ENCODE peak calls at places on chromosome 4, in four cellular contexts. B is endothelial cell of umbilical vein, Q is fibroblast of lung, I is upper lobe of right lung. R is an unnamed sample.

GRCh38 chr4:94564252-94564651 is 112.5 kb downstream of the PDLIM5 start:
- DNase-seq in B (no peak), I (no peak), Q (no peak), R (no peak)

GRCh38 chr4:10256203-10256602 is 139.6 kb upstream of the WDR1 start:
- DNase-seq in B (no peak), Q (no peak), I (no peak), R (no peak)

GRCh38 chr4:85499573-85499972 is 24.6 kb downstream of the ARHGAP24 start:
- DNase-seq in Q (no peak), B (no peak), I (no peak), R (no peak)

GRCh38 chr4:154485127-154485773 is 6.3 kb downstream of the DCHS2 start:
- DNase-seq in B (no peak), I (no peak), Q (no peak), R (no peak)

GRCh38 chr4:113884655-113885054 is 94.8 kb downstream of the ARSJ start:
- DNase-seq in Q (no peak), B (no peak), I (no peak), R (no peak)

GRCh38 chr4:26325191-26325590 is 4.4 kb downstream of the RBPJ start:
- DNase-seq in B (no peak), Q (peak), I (no peak), R (peak)

GRCh38 chr4:182584016-182584415 is 333.2 kb downstream of the DCTD start:
- DNase-seq in B (no peak), I (no peak), Q (no peak), R (no peak)

GRCh38 chr4:140255467-140255866 is 101.5 kb upstream of the MAML3 start:
- DNase-seq in B (peak), Q (peak), I (no peak), R (no peak)

GRCh38 chr4:102091656-102092055 is 253.6 kb downstream of the SLC39A8 start:
- DNase-seq in I (no peak), B (no peak), Q (no peak), R (no peak)

GRCh38 chr4:156322592-156322991 is 368.9 kb upstream of the CTSO start:
- DNase-seq in I (no peak), Q (peak), B (no peak), R (peak)

GRCh38 chr4:144355809-144356757 is 215.6 kb upstream of the GYPA start:
- DNase-seq in I (no peak), Q (peak), B (peak), R (peak)

GRCh38 chr4:124111922-124112321 is 600.6 kb downstream of the ANKRD50 start:
- DNase-seq in B (peak), I (no peak), Q (peak), R (peak)

GRCh38 chr4:21948347-21949072 is at the start of gene KCNIP4:
- DNase-seq in B (no peak), I (peak), Q (peak), R (peak)

GRCh38 chr4:33837043-33837442 is 2407.3 kb downstream of the ARAP2 start:
- DNase-seq in Q (peak), I (no peak), B (peak), R (no peak)

GRCh38 chr4:17490575-17491059 is 21.3 kb downstream of the QDPR start:
- DNase-seq in Q (no peak), B (peak), I (no peak), R (no peak)

GRCh38 chr4:153576443-153576774 is 107.7 kb upstream of the TLR2 start:
- DNase-seq in Q (no peak), B (no peak), I (no peak), R (no peak)

GRCh38 chr4:80183196-80184052 is 13.9 kb upstream of the PRDM8 start:
- DNase-seq in B (no peak), I (peak), Q (no peak), R (no peak)

GRCh38 chr4:8283631-8284121 is 14.1 kb downstream of the HTRA3 start:
- DNase-seq in Q (no peak), B (no peak), I (no peak), R (no peak)

GRCh38 chr4:15373363-15373762 is 54.5 kb upstream of the C1QTNF7 start:
- DNase-seq in B (no peak), I (no peak), Q (peak), R (no peak)

GRCh38 chr4:138297743-138298405 is 55.7 kb upstream of the SLC7A11 start:
- DNase-seq in B (no peak), Q (peak), I (no peak), R (no peak)

GRCh38 chr4:24816797-24817196 is 21.4 kb downstream of the SOD3 start:
- DNase-seq in I (no peak), Q (no peak), B (no peak), R (no peak)

GRCh38 chr4:26763649-26764048 is 97.0 kb upstream of the STIM2 start:
- DNase-seq in B (no peak), I (no peak), Q (no peak), R (no peak)

GRCh38 chr4:147157860-147158701 is 212.4 kb upstream of the TTC29 start:
- DNase-seq in I (peak), Q (peak), B (peak), R (peak)

GRCh38 chr4:70979445-70980008 is 13.9 kb upstream of the DCK start:
- DNase-seq in B (peak), Q (no peak), I (no peak), R (no peak)

GRCh38 chr4:132169660-132170059 is 979.4 kb upstream of the PCDH10 start:
- DNase-seq in B (no peak), I (no peak), Q (no peak), R (no peak)

GRCh38 chr4:36273276-36273675 is 8.1 kb upstream of the DTHD1 start:
- DNase-seq in I (no peak), Q (no peak), B (no peak), R (no peak)

GRCh38 chr4:123397276-123398150 is 918 bp downstream of the SPRY1 start:
- DNase-seq in Q (peak), B (peak), I (peak), R (peak)

GRCh38 chr4:104815593-104816156 is 321.0 kb upstream of the CXXC4 start:
- DNase-seq in Q (no peak), B (no peak), I (no peak), R (no peak)

GRCh38 chr4:73222466-73223257 is 35.9 kb downstream of the ANKRD17 start:
- DNase-seq in B (peak), Q (peak), I (no peak), R (peak)

GRCh38 chr4:158810487-158811215 is 41.8 kb downstream of the FNIP2 start:
- DNase-seq in Q (peak), I (no peak), B (peak), R (peak)

GRCh38 chr4:145293658-145294057 is 113.3 kb upstream of the OTUD4 start:
- DNase-seq in Q (no peak), I (no peak), B (no peak), R (no peak)

GRCh38 chr4:165709973-165710526 is 163.0 kb upstream of the TLL1 start:
- DNase-seq in I (no peak), B (no peak), Q (no peak), R (no peak)

GRCh38 chr4:86940176-86940575 is 5.4 kb downstream of the AFF1 start:
- DNase-seq in B (peak), I (no peak), Q (no peak), R (no peak)

GRCh38 chr4:108906006-108906405 is 143.2 kb upstream of the ETNPPL start:
- DNase-seq in Q (no peak), B (no peak), I (no peak), R (no peak)

DNA sequence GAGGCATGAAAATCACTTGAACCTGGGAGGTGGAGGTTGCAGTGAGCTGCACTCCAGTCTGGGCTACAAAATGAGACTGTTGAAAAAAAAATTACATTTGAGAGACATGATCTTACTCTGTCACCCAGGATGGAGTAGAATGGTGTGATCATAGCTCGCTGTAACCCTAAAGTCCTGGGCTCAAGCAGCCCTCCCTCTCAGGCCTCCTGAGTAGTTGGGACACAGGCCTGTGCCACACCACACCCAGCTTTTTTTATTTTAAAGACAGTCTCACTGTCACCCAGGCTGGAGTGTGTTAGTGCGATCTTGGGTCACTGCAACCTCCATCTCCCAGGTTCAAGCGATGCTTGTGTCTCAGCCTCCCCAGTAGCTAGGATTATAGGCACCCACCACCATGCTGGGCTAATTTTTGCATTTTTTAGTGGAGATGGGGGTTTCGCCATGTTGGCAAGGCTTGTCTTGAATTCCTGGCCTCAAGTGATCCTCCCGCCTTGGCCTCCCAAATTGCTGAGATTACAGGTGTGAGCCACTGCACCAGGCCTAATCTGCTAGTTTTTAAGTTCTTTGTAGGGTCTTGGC is 6.1 kb downstream of the RPS3A start:
- DNase-seq in Q (no peak), B (no peak), I (no peak), R (no peak)
- H3K27ac ChIP-seq in Q (no peak), B (no peak), I (no peak), R (no peak)

DNA sequence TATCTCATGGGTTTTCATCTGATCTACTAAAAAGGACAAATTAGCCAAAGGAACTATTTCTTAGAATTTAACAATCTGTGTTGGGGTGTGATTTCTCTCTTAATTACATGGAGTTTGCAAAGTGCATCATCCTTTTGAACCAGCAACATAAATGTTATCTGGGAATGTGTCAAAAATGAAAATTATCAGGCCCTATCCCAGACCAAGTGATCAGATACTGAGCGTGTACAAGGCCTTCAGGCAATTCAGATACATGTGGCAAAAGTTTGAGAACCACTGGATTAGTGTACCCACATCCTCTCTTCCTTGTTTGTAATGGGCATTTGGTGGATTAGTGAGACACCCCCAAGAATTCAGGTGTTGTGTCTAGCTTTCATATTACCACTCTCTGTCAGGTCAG is 3.8 kb downstream of the SH3D19 start:
- DNase-seq in I (no peak), Q (no peak), B (no peak), R (no peak)
- H3K4me3 ChIP-seq in I (no peak), Q (no peak), B (no peak), R (no peak)

GRCh38 chr4:2954358-2955185 is 8.6 kb downstream of the NOP14 start:
- DNase-seq in B (no peak), Q (no peak), I (no peak), R (no peak)
- H3K27ac ChIP-seq in B (no peak), Q (no peak), I (peak), R (no peak)

DNA sequence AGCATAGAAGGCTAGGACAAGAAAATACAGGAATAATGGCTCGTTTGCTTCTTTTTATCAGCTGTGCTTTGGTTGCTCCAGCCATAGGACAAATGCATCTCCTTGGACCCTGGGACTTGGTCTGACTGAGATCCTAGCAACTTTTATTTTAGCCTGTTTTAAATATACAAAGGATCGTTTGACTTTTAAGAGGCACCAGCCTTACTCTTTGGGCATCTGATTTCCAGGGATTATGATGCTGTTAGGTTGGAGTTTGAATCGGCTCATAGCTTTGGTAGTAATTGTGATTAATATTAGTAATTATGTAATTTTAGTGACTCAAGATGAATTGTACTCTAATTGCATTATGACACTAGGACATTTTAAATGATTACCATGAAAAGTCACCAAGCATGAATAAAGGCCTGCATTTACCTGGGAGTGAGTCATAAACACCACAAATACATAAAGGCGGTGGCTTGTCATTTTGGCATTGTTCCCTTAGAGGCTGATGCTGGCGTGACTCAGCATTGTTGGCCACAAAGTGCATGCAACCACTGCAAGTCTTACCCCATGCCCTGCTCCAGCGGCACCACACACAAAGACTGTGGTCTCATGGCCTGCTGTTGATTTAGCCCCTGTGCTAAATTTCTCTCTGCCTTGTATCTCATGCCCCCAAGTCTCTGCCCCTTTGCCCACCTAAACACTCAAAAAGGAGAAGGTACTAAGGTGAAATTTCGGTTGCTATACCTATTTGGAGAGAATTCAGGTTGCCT is 12.4 kb downstream of the GPAT3 start:
- DNase-seq in Q (peak), I (peak), B (peak), R (peak)
- H3K4me3 ChIP-seq in Q (no peak), I (no peak), B (no peak), R (no peak)

GRCh38 chr4:77538144-77538543 is 67.5 kb upstream of the CXCL13 start:
- DNase-seq in I (no peak), Q (peak), B (peak), R (no peak)

GRCh38 chr4:77538574-77539157 is 67.0 kb upstream of the CXCL13 start:
- DNase-seq in B (peak), I (no peak), Q (peak), R (no peak)
- H3K27ac ChIP-seq in B (no peak), I (no peak), Q (no peak), R (no peak)

GRCh38 chr4:133812236-133812635 is 389.4 kb downstream of the PABPC4L start:
- DNase-seq in I (no peak), Q (no peak), B (no peak), R (no peak)

GRCh38 chr4:133808151-133808550 is 393.4 kb downstream of the PABPC4L start:
- DNase-seq in I (no peak), Q (peak), B (no peak), R (no peak)

DNA sequence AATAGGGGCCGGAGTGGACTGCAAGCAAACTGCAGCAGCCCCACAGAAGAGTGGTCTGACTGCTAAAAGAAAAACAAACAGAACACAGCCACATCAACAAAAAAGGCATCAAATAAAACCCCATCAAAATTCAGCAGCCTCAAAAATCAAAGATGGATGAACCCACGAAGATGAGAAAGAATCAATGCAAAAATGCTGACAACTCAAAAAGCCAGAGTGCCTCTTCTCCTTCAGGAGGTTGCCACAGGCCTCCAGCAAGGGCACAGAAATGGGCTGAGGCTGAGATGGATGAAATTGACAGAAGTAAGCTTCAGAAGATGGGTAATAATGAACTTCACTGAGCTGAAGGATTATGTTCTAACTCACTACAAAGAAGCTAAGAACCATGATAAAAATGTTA is 388.6 kb downstream of the PABPC4L start:
- DNase-seq in I (no peak), Q (no peak), B (no peak), R (no peak)
- H3K4me3 ChIP-seq in I (no peak), Q (no peak), B (no peak), R (no peak)

DNA sequence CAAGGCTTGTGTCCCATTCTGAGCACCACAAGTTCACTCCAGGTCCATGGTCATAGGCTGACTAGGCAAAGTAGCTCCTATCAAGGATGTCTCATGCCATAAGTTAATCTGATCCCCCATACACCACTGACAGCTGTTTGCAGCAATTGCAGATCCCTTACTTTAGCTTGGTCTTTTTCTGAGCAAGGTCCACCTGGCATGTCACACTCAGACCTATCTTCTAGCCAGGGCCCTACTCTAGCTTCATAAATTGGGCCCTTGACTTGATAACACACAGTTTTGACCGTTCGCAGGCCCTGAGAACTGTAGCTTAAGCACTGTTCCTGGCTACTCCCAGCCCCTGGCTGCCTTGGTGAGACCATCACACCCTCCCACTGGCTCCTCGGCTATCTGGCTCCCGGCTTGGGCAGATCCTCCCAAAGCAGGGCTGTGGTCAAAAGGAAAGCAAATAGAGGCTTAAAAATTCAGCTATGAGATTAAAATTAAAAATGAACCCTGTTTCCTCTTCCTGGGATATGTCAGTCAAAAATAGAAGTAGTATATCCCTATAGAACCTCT is 427.4 kb downstream of the RAB28 start:
- DNase-seq in B (no peak), I (no peak), Q (no peak), R (no peak)
- H3K27ac ChIP-seq in B (no peak), I (no peak), Q (no peak), R (no peak)